ENCODE peak calls at places on chromosomes 16 and 17, in nine cellular contexts. E, X, D, V, O, N, B, J and M are unnamed samples.

GRCh38 chr17:78390241-78391050 is 12.0 kb downstream of the PGS1 start:
- DNase-seq in B (no peak), E (no peak), O (peak), X (no peak), D (no peak), J (peak), N (no peak), V (no peak), M (no peak)

GRCh38 chr16:995087-995486 is 13.5 kb downstream of the SOX8 start:
- DNase-seq in X (no peak), O (no peak), B (no peak), D (no peak), E (no peak), N (no peak), J (no peak), V (no peak), M (no peak)

GRCh38 chr17:55726440-55726839 is 3.8 kb upstream of the TMEM100 start:
- DNase-seq in O (peak), B (peak), J (peak), X (peak), V (no peak), N (no peak), E (no peak), D (no peak), M (no peak)

GRCh38 chr16:13992322-13992721 is 72.4 kb downstream of the ERCC4 start:
- DNase-seq in D (no peak), N (no peak), V (no peak), E (no peak), X (no peak), O (no peak), J (no peak), B (no peak), M (no peak)

GRCh38 chr17:80777274-80777673 is 214.4 kb upstream of the CHMP6 start:
- DNase-seq in V (no peak), J (no peak), D (no peak), B (no peak), O (no peak), X (no peak), N (no peak), E (no peak), M (no peak)

GRCh38 chr17:75036643-75037268 is 10.0 kb downstream of the ATP5PD start:
- DNase-seq in B (peak), X (peak), V (peak), O (peak), N (peak), D (peak), E (peak), J (no peak), M (peak)

GRCh38 chr17:21377821-21378396 is 1.8 kb downstream of the KCNJ12 start:
- DNase-seq in D (no peak), V (no peak), X (no peak), O (no peak), B (no peak), J (peak), E (no peak), N (no peak), M (no peak)

GRCh38 chr16:68372806-68373205 is 62.0 kb downstream of the PRMT7 start:
- DNase-seq in E (no peak), D (no peak), J (no peak), V (no peak), X (no peak), N (no peak), O (no peak), B (no peak), M (no peak)

GRCh38 chr17:75006653-75007052 is 5.8 kb upstream of the MRPL58 start:
- DNase-seq in V (no peak), O (no peak), D (no peak), B (no peak), N (no peak), J (no peak), X (no peak), E (no peak), M (no peak)

GRCh38 chr16:30805056-30805369 is 18.0 kb upstream of the ZNF629 start:
- DNase-seq in D (no peak), E (no peak), B (no peak), X (no peak), V (peak), N (no peak), J (no peak), O (no peak), M (no peak)

GRCh38 chr16:17269434-17269833 is 201.3 kb downstream of the XYLT1 start:
- DNase-seq in B (no peak), X (no peak), N (no peak), J (no peak), E (no peak), O (no peak), D (no peak), V (no peak), M (no peak)

GRCh38 chr16:8229011-8229520 is 361.2 kb downstream of the TMEM114 start:
- DNase-seq in D (no peak), B (no peak), V (no peak), E (no peak), X (no peak), O (no peak), N (no peak), J (no peak), M (no peak)

GRCh38 chr16:28607116-28607623 is 2.7 kb downstream of the SULT1A1 start:
- DNase-seq in O (no peak), B (no peak), V (peak), E (no peak), D (no peak), N (no peak), X (no peak), J (no peak), M (no peak)

GRCh38 chr17:65438708-65439294 is 122.6 kb downstream of the AXIN2 start:
- DNase-seq in V (no peak), N (no peak), B (no peak), D (no peak), O (no peak), X (no peak), E (no peak), J (peak), M (no peak)

GRCh38 chr17:36629252-36629847 is 28.0 kb downstream of the MRM1 start:
- DNase-seq in N (peak), J (peak), B (peak), O (peak), E (peak), D (peak), X (peak), V (peak), M (peak)

GRCh38 chr16:70476272-70477020 is 22.1 kb downstream of the FCSK start:
- DNase-seq in D (no peak), J (peak), B (no peak), X (no peak), V (no peak), O (no peak), E (no peak), N (no peak), M (no peak)

GRCh38 chr17:77240976-77241375 is 100.2 kb downstream of the SEC14L1 start:
- DNase-seq in B (no peak), E (no peak), J (no peak), X (peak), O (no peak), N (no peak), V (no peak), D (no peak), M (no peak)

GRCh38 chr16:23316634-23317265 is 14.6 kb downstream of the SCNN1B start:
- DNase-seq in E (no peak), J (no peak), X (no peak), B (no peak), V (no peak), O (no peak), N (no peak), D (no peak), M (no peak)

GRCh38 chr16:4064950-4065352 is 51.3 kb downstream of the ADCY9 start:
- DNase-seq in V (no peak), J (no peak), N (no peak), B (no peak), O (no peak), D (no peak), E (no peak), X (no peak), M (no peak)

GRCh38 chr17:82243648-82244412 is 15.0 kb downstream of the SLC16A3 start:
- DNase-seq in O (no peak), E (no peak), X (no peak), J (no peak), N (no peak), B (no peak), V (no peak), D (no peak), M (no peak)